ENCODE peak calls at places on chromosomes 12 and 14, in four cellular contexts. G, N, P and A are unnamed samples.

GRCh38 chr12:4434299-4434698 is 11.3 kb downstream of the FGF6 start:
- DNase-seq in N (no peak), P (no peak), G (no peak), A (no peak)

GRCh38 chr14:92603309-92604257 is 90.0 kb downstream of the RIN3 start:
- DNase-seq in G (no peak), N (no peak), P (no peak), A (no peak)

GRCh38 chr14:56185991-56186390 is 67.8 kb downstream of the PELI2 start:
- DNase-seq in G (no peak), N (no peak), P (no peak), A (no peak)

GRCh38 chr12:8823565-8824300 is 1.3 kb downstream of the A2ML1 start:
- DNase-seq in P (peak; percentile 34), G (no peak), N (no peak), A (no peak)

GRCh38 chr14:103056322-103057027 is 874 bp downstream of the CDC42BPB start:
- DNase-seq in P (peak; percentile 66), G (no peak), N (no peak), A (no peak)

GRCh38 chr12:3042394-3042793 is 34.8 kb upstream of the TSPAN9 start:
- DNase-seq in N (no peak), P (no peak), G (peak; percentile 33), A (no peak)

GRCh38 chr14:103819503-103820307 is 27.7 kb downstream of the PPP1R13B start:
- DNase-seq in G (no peak), N (no peak), P (no peak), A (no peak)

GRCh38 chr12:25819713-25820112 is 138.8 kb upstream of the RASSF8 start:
- DNase-seq in G (no peak), N (no peak), P (no peak), A (no peak)

GRCh38 chr12:100359822-100360221 is 2.9 kb downstream of the SLC17A8 start:
- DNase-seq in G (no peak), N (no peak), P (no peak), A (no peak)

DNA sequence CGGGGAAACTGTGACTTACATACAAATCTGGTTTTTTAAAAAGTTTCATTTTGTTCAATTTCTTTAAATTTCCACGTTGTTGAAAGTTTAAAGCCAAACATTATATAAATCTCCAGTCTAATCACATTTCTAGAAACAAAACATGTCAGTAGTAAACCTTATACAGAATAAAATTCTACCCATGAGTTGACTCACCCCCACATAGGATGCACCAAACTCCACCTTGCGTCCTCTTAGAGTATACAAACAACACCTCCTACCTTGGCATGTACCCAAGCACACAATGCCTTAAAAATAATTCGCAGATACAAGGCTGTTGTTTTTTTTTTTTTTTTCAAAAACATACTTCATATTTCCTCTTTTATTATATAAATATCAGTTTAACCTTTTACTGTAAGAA is 3.4 kb downstream of the FBXL14 start:
- DNase-seq in N (no peak), P (no peak), G (no peak), A (no peak)
- TF ChIP-seq SPI1 in N (no peak), P (no peak), G (no peak), A (no peak)

DNA sequence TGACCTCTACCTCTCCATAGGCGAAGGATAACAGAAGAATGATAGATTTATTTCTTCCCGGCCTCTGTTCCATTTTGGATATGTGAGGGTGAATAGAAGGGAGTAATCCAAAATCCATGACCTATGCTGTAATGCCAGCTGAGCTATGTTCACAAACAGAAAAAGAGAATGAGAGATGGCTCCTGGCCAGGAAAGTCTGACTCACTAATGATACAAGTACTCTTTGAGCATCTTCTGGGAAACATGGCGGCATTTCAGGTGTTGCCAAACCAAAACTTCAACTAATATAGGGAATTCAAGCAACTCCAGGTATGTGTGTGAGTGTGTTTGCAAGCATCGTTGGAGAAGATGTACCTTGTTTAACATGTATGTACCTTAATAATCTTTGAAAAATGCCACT is 55.1 kb downstream of the MED13L start:
- DNase-seq in P (no peak), G (peak; percentile 43), N (no peak), A (no peak)
- TF ChIP-seq SPI1 in P (no peak), G (no peak), N (no peak), A (no peak)

GRCh38 chr14:21068521-21069387 is 1.4 kb upstream of the ARHGEF40 start:
- DNase-seq in N (no peak), G (peak; percentile 41), P (peak; percentile 61), A (no peak)
- TF ChIP-seq SPI1 in N (no peak), G (no peak), P (no peak), A (no peak)

GRCh38 chr14:72909163-72909562 is 15.3 kb upstream of the DPF3 start:
- DNase-seq in G (no peak), P (no peak), N (no peak), A (no peak)
- TF ChIP-seq SPI1 in G (no peak), P (no peak), N (no peak), A (no peak)

GRCh38 chr14:53963491-53964227 is 7.0 kb upstream of the BMP4 start:
- DNase-seq in P (no peak), N (no peak), G (no peak), A (no peak)
- TF ChIP-seq SPI1 in P (no peak), N (no peak), G (no peak), A (no peak)

DNA sequence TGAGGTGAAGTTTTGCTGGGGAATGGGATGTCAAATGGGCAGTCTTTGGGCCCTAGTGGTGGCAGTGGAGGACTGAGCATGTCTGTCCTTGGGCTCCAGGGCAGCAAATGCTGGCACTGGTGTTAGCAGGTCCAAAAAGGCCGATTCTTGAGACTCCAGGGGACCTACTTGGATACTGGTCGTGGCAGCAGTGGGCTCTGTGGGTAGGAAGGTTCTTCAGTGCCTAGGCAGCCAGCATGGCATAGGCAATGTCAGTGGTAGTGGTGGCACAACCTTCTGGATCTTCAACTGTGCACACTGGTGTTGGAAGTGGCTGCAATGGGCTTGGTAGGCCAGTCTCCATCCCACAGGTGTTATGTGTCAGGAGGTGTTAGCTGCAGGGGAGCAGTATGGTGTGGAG is 334.7 kb upstream of the KITLG start:
- DNase-seq in G (no peak), N (no peak), P (no peak), A (no peak)
- TF ChIP-seq SPI1 in G (no peak), N (no peak), P (no peak), A (no peak)

GRCh38 chr14:89848165-89848564 is 106.4 kb downstream of the EFCAB11 start:
- DNase-seq in G (no peak), P (no peak), N (no peak), A (no peak)
- TF ChIP-seq SPI1 in G (no peak), P (no peak), N (no peak), A (no peak)

GRCh38 chr12:11879306-11879705 is 191.4 kb upstream of the BCL2L14 start:
- DNase-seq in N (no peak), G (no peak), P (no peak), A (no peak)
- TF ChIP-seq SPI1 in N (no peak), G (no peak), P (no peak), A (no peak)

DNA sequence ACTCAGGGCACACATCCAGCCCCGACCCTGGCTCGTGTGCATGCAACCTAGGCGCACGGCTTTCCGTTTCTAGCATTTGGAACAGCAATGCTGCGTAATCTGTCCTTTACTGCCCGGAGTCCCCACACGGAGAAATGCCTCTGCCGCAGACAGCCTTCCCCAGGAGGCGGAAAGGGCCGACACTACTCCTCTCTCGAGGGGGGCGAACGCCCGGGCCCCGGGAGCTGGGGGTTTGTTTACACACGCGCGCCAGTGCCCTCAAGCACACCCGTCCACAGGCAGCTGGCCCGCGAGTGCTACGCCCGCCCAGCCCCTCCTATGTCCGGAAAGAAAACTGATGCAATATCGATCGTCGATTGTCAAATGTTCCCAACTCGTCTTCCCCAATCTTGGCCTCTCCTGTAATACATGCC is 849 bp downstream of the SLC38A2 start:
- DNase-seq in P (peak; percentile 62), G (no peak), N (no peak), A (peak; percentile 30)
- TF ChIP-seq SPI1 in P (no peak), G (no peak), N (no peak), A (no peak)

GRCh38 chr14:94547726-94548125 is 13.5 kb upstream of the SERPINA4 start:
- DNase-seq in P (no peak), G (no peak), N (no peak), A (no peak)

GRCh38 chr14:94548131-94548998 is 12.9 kb upstream of the SERPINA4 start:
- DNase-seq in P (no peak), G (no peak), N (no peak), A (no peak)

GRCh38 chr14:94547151-94547680 is 14.0 kb upstream of the SERPINA4 start:
- DNase-seq in N (no peak), P (no peak), G (no peak), A (no peak)

GRCh38 chr14:94550041-94550440 is 11.2 kb upstream of the SERPINA4 start:
- DNase-seq in P (no peak), N (no peak), G (no peak), A (no peak)

GRCh38 chr14:94548999-94549985 is 11.9 kb upstream of the SERPINA4 start:
- DNase-seq in P (peak; percentile 65), N (no peak), G (peak; percentile 11), A (peak; percentile 47)
- TF ChIP-seq SPI1 in P (no peak), N (no peak), G (no peak), A (no peak)